ENCODE peak calls at places on chromosomes 13 and 19, in four cellular contexts. L is cardiac muscle cell, R is astrocyte, H is body of pancreas. F is an unnamed sample. For H3K9me3, the result is how much of the 10 kb centered on the place peaks cover.

GRCh38 chr13:111114362-111115050 is 604 bp upstream of the ARHGEF7 start:
- DNase-seq in L (peak), R (peak), H (peak), F (peak)

GRCh38 chr13:20823071-20823470 is 49.3 kb upstream of the EEF1AKMT1 start:
- DNase-seq in L (no peak), R (no peak), H (no peak), F (no peak)

GRCh38 chr19:15453091-15453498 is 3.3 kb upstream of the WIZ start:
- DNase-seq in L (peak), R (no peak), H (peak), F (no peak)

GRCh38 chr13:31851201-31851600 is 111.9 kb downstream of the RXFP2 start:
- DNase-seq in L (no peak), R (no peak), H (no peak), F (no peak)

GRCh38 chr13:97273341-97273831 is 51.3 kb downstream of the MBNL2 start:
- DNase-seq in L (no peak), R (no peak), H (no peak), F (no peak)

GRCh38 chr19:21677696-21678418 is 89.5 kb downstream of the ZNF100 start:
- DNase-seq in L (no peak), R (no peak), H (peak), F (no peak)

GRCh38 chr19:58379276-58379675 is 1.6 kb downstream of the ZNF837 start:
- DNase-seq in L (no peak), R (no peak), H (no peak), F (no peak)

GRCh38 chr19:42255766-42256750 is 1.1 kb upstream of the ERF start:
- DNase-seq in L (peak), R (no peak), H (peak), F (peak)

GRCh38 chr19:41305923-41306322 is 4.0 kb upstream of the CCDC97 start:
- DNase-seq in L (no peak), R (no peak), H (no peak), F (no peak)

GRCh38 chr19:778910-779653 is 18.2 kb upstream of the PTBP1 start:
- DNase-seq in L (no peak), R (peak), H (peak), F (peak)

GRCh38 chr13:23570931-23571330 is 719 bp downstream of the TNFRSF19 start:
- DNase-seq in L (no peak), R (peak), H (no peak), F (no peak)

GRCh38 chr19:16386619-16387240 is 62.1 kb downstream of the KLF2 start:
- DNase-seq in L (peak), R (peak), H (peak), F (no peak)

GRCh38 chr19:10305139-10305806 is 4.3 kb downstream of the ZGLP1 start:
- DNase-seq in L (no peak), R (peak), H (no peak), F (no peak)

GRCh38 chr13:30133976-30134375 is 173.4 kb downstream of the KATNAL1 start:
- DNase-seq in L (no peak), R (no peak), H (no peak), F (no peak)

GRCh38 chr19:40371802-40372122 is 18.2 kb downstream of the HIPK4 start:
- DNase-seq in L (no peak), R (no peak), H (no peak), F (no peak)

GRCh38 chr19:679418-680286 is 3.5 kb downstream of the FSTL3 start:
- DNase-seq in L (peak), R (peak), H (peak), F (no peak)

GRCh38 chr13:74203576-74203975 is 69.4 kb upstream of the KLF12 start:
- DNase-seq in L (no peak), R (peak), H (no peak), F (peak)

GRCh38 chr13:24747248-24748151 is 16.5 kb upstream of the RNF17 start:
- DNase-seq in L (peak), R (peak), H (no peak), F (no peak)

GRCh38 chr13:37657134-37657533 is 58.6 kb upstream of the POSTN start:
- DNase-seq in L (no peak), R (peak), H (no peak), F (no peak)

GRCh38 chr19:4045597-4046361 is 20.9 kb downstream of the ZBTB7A start:
- DNase-seq in L (no peak), R (no peak), H (no peak), F (no peak)

GRCh38 chr13:52003551-52003950 is 7.7 kb downstream of the ATP7B start:
- DNase-seq in L (no peak), R (no peak), H (peak), F (peak)

GRCh38 chr13:34931572-34931971 is 10.5 kb upstream of the NBEA start:
- DNase-seq in L (no peak), R (no peak), H (no peak), F (no peak)

GRCh38 chr19:43574424-43575155 is 737 bp downstream of the XRCC1 start:
- DNase-seq in L (no peak), R (peak), H (no peak), F (no peak)

GRCh38 chr19:36115453-36116343 is at the start of gene TBCB:
- DNase-seq in L (peak), R (peak), H (no peak), F (no peak)

GRCh38 chr13:25657062-25657588 is 285.4 kb downstream of the ATP8A2 start:
- DNase-seq in L (no peak), R (no peak), H (no peak), F (no peak)

GRCh38 chr19:46030861-46031550 is 8.2 kb upstream of the PGLYRP1 start:
- DNase-seq in L (peak), R (no peak), H (no peak), F (no peak)

GRCh38 chr19:31749231-31749630 is 400.0 kb upstream of the TSHZ3 start:
- DNase-seq in L (no peak), R (no peak), H (no peak), F (no peak)

GRCh38 chr19:4007836-4008539 is 452 bp downstream of the PIAS4 start:
- DNase-seq in L (peak), R (no peak), H (peak), F (no peak)

GRCh38 chr19:41386442-41386841 is 10.1 kb downstream of the TMEM91 start:
- DNase-seq in L (no peak), R (no peak), H (no peak), F (no peak)

GRCh38 chr19:11699931-11700794 is 38.6 kb downstream of the ZNF823 start:
- DNase-seq in L (peak), R (peak), H (no peak), F (no peak)

GRCh38 chr13:33636955-33637670 is 180.8 kb upstream of the RFC3 start:
- DNase-seq in L (no peak), R (no peak), H (no peak), F (no peak)

GRCh38 chr13:84605927-84606326 is 723.7 kb upstream of the SLITRK1 start:
- DNase-seq in L (no peak), R (no peak), H (no peak), F (no peak)

GRCh38 chr19:18919086-18919894 is at the start of the genes COPE and DDX49:
- DNase-seq in L (peak), R (peak), H (peak), F (peak)
- TF ChIP-seq CTCF in L (no peak), R (no peak), H (no peak), F (no peak)

DNA sequence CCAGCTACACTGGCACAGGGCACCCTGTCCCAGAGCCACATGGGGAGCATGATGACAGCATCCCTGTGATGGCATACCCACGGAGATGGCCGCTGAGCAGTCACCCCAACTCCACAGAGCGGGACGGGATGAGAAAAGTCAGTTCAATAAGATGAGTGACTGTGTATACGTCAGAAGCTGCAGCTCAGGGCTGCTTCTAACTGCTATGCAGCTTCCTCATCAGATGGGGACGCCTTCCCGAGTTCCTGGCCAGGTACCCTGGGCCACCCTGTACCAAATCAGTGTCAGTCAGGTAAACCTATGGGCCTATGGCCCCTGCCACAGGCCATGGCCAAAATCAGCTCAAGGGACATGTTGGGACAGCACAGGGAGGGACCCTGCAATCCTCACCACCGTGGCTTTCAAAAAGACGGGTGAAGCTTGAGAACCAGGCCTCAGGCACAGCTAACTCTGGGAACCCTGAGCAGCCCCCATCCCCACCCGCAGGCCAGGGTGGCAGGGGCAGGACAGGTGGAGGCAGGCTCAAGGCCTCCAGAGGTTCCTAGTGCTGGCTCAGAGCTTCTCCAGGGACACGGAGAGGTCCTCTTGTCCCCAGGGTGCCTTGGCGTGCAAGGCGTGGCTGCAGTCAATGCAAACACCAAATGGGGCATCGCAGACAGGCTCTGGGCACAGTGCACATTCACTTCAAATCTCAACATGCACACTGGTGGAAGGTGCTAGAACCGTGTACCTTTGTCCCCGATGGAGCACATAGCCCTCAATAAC is 122.4 kb downstream of the TUBA3C start:
- DNase-seq in L (no peak), R (no peak), H (no peak), F (no peak)
- H3K9me3 ChIP-seq in L (under half), R (under half), H (under half), F (under half)

DNA sequence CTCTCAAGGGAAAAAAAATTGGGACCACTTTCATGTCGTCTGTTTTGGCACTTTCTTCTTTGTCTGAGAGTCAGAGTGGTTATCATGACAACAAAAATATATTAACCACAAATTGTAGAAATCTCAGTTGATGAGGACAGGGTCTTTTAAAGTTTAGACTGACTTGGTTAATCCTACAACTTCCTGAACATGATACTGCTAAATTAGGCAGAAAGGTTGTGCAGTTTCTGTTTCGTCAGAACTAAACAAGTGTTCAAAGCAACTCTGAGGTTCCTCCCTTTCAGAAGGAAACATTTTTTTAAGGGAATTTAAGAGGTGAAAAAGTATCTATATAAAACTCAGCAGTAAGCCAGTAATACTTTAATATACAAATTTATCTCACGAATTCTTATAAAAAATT is 15.3 kb downstream of the KLF5 start:
- DNase-seq in L (no peak), R (no peak), H (no peak), F (no peak)
- TF ChIP-seq CTCF in L (no peak), R (no peak), H (no peak), F (no peak)

GRCh38 chr13:41152005-41152404 is 19.4 kb upstream of the KBTBD6 start:
- DNase-seq in L (no peak), R (no peak), H (no peak), F (no peak)
- H3K9me3 ChIP-seq in L (under half), R (under half), H (under half), F (under half)

GRCh38 chr19:38919837-38920528 is 8.0 kb upstream of the CCER2 start:
- DNase-seq in L (no peak), R (no peak), H (no peak), F (no peak)

GRCh38 chr19:38917516-38917915 is 5.5 kb upstream of the CCER2 start:
- DNase-seq in L (no peak), R (no peak), H (no peak), F (no peak)

GRCh38 chr19:38918526-38918925 is 6.5 kb upstream of the CCER2 start:
- DNase-seq in L (no peak), R (no peak), H (no peak), F (no peak)

GRCh38 chr19:38915329-38916321 is 3.6 kb upstream of the CCER2 start:
- DNase-seq in L (no peak), R (no peak), H (no peak), F (no peak)

GRCh38 chr19:38917921-38918491 is 6.0 kb upstream of the CCER2 start:
- DNase-seq in L (peak), R (no peak), H (no peak), F (no peak)
- TF ChIP-seq CTCF in L (peak), R (no peak), H (no peak), F (no peak)

F was measured in gastrocnemius medialis.